ENCODE peak calls at places on chromosomes 5 and 9, in six cellular contexts. I is left ventricle myocardium inferior, P is prostate gland, C is psoas muscle, T is tibial nerve, V is heart right ventricle. E is an unnamed sample. For H3K4me1, the result is how much of the 10 kb centered on the place peaks cover.

GRCh38 chr5:59007460-59008063 is 424.7 kb downstream of the RAB3C start:
- DNase-seq in I (no peak), P (no peak), C (no peak), T (no peak), V (no peak), E (no peak)

GRCh38 chr5:75368391-75368790 is 31.4 kb downstream of the HMGCR start:
- DNase-seq in I (no peak), P (no peak), C (no peak), T (no peak), V (no peak), E (no peak)

GRCh38 chr9:127942152-127943010 is 4.7 kb upstream of the DPM2 start:
- DNase-seq in I (peak), P (peak), C (peak), T (no peak), V (peak), E (peak)

GRCh38 chr9:116094846-116095245 is 58.7 kb upstream of the PAPPA start:
- DNase-seq in I (no peak), P (no peak), C (no peak), T (no peak), V (no peak), E (no peak)

GRCh38 chr9:38066907-38067610 is 2.0 kb downstream of the SHB start:
- DNase-seq in I (peak), P (peak), C (peak), T (peak), V (peak), E (peak)

GRCh38 chr9:126906086-126906485 is 8.5 kb upstream of the RALGPS1 start:
- DNase-seq in I (no peak), P (no peak), C (no peak), T (no peak), V (no peak), E (no peak)

GRCh38 chr9:129023036-129023907 is 4.9 kb downstream of the SH3GLB2 start:
- DNase-seq in I (peak), P (no peak), C (peak), T (no peak), V (peak), E (no peak)

GRCh38 chr5:135194573-135195266 is 160.7 kb upstream of the PITX1 start:
- DNase-seq in I (no peak), P (no peak), C (no peak), T (no peak), V (no peak), E (no peak)

GRCh38 chr9:121842612-121842978 is 191.2 kb downstream of the DAB2IP start:
- DNase-seq in I (no peak), P (no peak), C (no peak), T (no peak), V (no peak), E (no peak)

GRCh38 chr5:78797945-78798731 is 149.6 kb upstream of the LHFPL2 start:
- DNase-seq in I (no peak), P (no peak), C (no peak), T (no peak), V (no peak), E (no peak)

GRCh38 chr5:51389582-51390463 is 6.6 kb downstream of the ISL1 start:
- DNase-seq in I (no peak), P (no peak), C (no peak), T (no peak), V (no peak), E (no peak)

GRCh38 chr5:126814721-126815404 is 37.9 kb downstream of the LMNB1 start:
- DNase-seq in I (no peak), P (no peak), C (no peak), T (no peak), V (no peak), E (no peak)

GRCh38 chr5:16521561-16522090 is 56.0 kb upstream of the ZNF622 start:
- DNase-seq in I (no peak), P (no peak), C (no peak), T (no peak), V (no peak), E (peak)

GRCh38 chr9:70979971-70980370 is 141.4 kb downstream of the TRPM3 start:
- DNase-seq in I (no peak), P (no peak), C (no peak), T (no peak), V (no peak), E (no peak)

GRCh38 chr9:16245756-16246440 is 624.6 kb downstream of the BNC2 start:
- DNase-seq in I (no peak), P (no peak), C (peak), T (no peak), V (no peak), E (no peak)

GRCh38 chr5:35598707-35599370 is 18.8 kb upstream of the SPEF2 start:
- DNase-seq in I (no peak), P (no peak), C (no peak), T (no peak), V (no peak), E (peak)

GRCh38 chr5:10866913-10867312 is 105.9 kb upstream of the DAP start:
- DNase-seq in I (no peak), P (no peak), C (no peak), T (no peak), V (no peak), E (no peak)

GRCh38 chr5:131974956-131975726 is 29.7 kb upstream of the MEIKIN start:
- DNase-seq in I (no peak), P (no peak), C (no peak), T (no peak), V (no peak), E (peak)

GRCh38 chr9:121398374-121398773 is 28.3 kb upstream of the STOM start:
- DNase-seq in I (no peak), P (peak), C (no peak), T (no peak), V (no peak), E (no peak)

GRCh38 chr9:126704157-126704941 is 90.6 kb downstream of the LMX1B start:
- DNase-seq in I (no peak), P (no peak), C (no peak), T (no peak), V (no peak), E (no peak)

GRCh38 chr5:128695791-128696520 is 157.9 kb upstream of the FBN2 start:
- DNase-seq in I (no peak), P (no peak), C (no peak), T (no peak), V (no peak), E (no peak)

GRCh38 chr9:33676746-33677505 is 118.4 kb upstream of the PRSS3 start:
- DNase-seq in I (peak), P (peak), C (peak), T (no peak), V (peak), E (peak)

GRCh38 chr5:64742411-64742810 is 26.1 kb downstream of the SREK1IP1 start:
- DNase-seq in I (no peak), P (no peak), C (no peak), T (no peak), V (no peak), E (no peak)

GRCh38 chr5:1244976-1245375 is 19.8 kb downstream of the SLC6A18 start:
- DNase-seq in I (no peak), P (no peak), C (no peak), T (no peak), V (no peak), E (no peak)

GRCh38 chr5:68554566-68555279 is 339.2 kb downstream of the PIK3R1 start:
- DNase-seq in I (peak), P (peak), C (peak), T (no peak), V (peak), E (peak)

GRCh38 chr5:24623018-24623417 is 21.8 kb downstream of the CDH10 start:
- DNase-seq in I (no peak), P (no peak), C (no peak), T (no peak), V (no peak), E (no peak)

GRCh38 chr5:81513982-81514381 is 120.0 kb upstream of the ACOT12 start:
- DNase-seq in I (no peak), P (no peak), C (no peak), T (no peak), V (no peak), E (no peak)

GRCh38 chr5:130323804-130324454 is 419.7 kb downstream of the CHSY3 start:
- DNase-seq in I (no peak), P (no peak), C (no peak), T (no peak), V (no peak), E (no peak)

GRCh38 chr5:134957920-134958608 is 9.6 kb upstream of the CATSPER3 start:
- DNase-seq in I (no peak), P (no peak), C (no peak), T (no peak), V (no peak), E (no peak)

GRCh38 chr5:159120446-159120845 is 20.7 kb upstream of the EBF1 start:
- DNase-seq in I (no peak), P (no peak), C (no peak), T (no peak), V (no peak), E (no peak)

GRCh38 chr9:75880556-75880955 is 9.9 kb upstream of the PCSK5 start:
- DNase-seq in I (no peak), P (no peak), C (no peak), T (no peak), V (no peak), E (no peak)

GRCh38 chr9:98778711-98779530 is 17.4 kb downstream of the ANKS6 start:
- DNase-seq in I (no peak), P (no peak), C (no peak), T (no peak), V (no peak), E (no peak)

GRCh38 chr9:127976943-127977871 is 3.6 kb downstream of the EEIG1 start:
- DNase-seq in I (no peak), P (no peak), C (no peak), T (no peak), V (no peak), E (peak)

GRCh38 chr5:177369050-177369912 is 11.6 kb downstream of the RGS14 start:
- DNase-seq in I (no peak), P (no peak), C (no peak), T (no peak), V (no peak), E (peak)

GRCh38 chr5:177531209-177531940 is 14.6 kb upstream of the DDX41 start:
- DNase-seq in I (no peak), P (no peak), C (no peak), T (no peak), V (no peak), E (no peak)

GRCh38 chr5:170249360-170249759 is 16.6 kb downstream of the C5orf58 start:
- DNase-seq in I (no peak), P (no peak), C (no peak), T (no peak), V (no peak), E (no peak)
- H3K4me1 ChIP-seq in I (under half), P (under half), C (under half), T (half or more), V (under half), E (under half)

DNA sequence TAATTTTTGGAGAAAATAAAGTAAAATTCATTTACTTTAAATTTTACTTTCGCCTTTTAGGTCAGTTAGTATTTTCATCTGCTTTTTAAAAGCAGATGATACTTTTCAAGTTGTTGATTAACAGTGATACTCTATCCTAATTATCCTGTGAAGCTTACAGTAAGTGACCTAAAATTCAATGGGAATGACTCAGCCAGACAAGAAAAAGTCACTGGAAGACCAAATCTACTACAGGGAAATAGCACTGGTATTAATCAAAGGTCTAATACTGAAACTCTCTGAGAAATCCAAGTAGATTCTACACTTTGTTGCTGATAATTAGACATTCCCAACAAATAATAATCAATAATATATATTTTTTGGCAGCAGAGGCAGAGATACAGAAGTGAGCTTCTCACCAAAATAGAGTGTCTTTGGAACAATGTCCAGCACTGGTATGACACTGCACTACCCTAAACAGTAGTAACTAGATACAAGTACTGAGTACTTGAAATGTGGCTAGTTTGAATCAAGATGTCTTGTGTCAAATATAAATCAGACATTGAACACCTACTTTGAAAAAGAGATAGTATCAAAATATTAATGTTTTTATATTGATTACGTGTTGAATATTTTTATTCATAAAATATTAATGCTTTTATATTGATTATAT is 22.8 kb upstream of the ELL2 start:
- DNase-seq in I (no peak), P (no peak), C (no peak), T (no peak), V (no peak), E (no peak)
- H3K4me3 ChIP-seq in I (no peak), P (no peak), C (no peak), T (no peak), V (no peak), E (no peak)

GRCh38 chr9:89523948-89524347 is 26.0 kb upstream of the SEMA4D start:
- DNase-seq in I (no peak), P (no peak), C (no peak), T (no peak), V (no peak), E (no peak)
- H3K4me1 ChIP-seq in I (under half), P (under half), C (under half), T (under half), V (under half), E (under half)

GRCh38 chr5:40606077-40606765 is 73.5 kb upstream of the PTGER4 start:
- DNase-seq in I (no peak), P (no peak), C (no peak), T (no peak), V (no peak), E (no peak)
- H3K4me3 ChIP-seq in I (peak), P (no peak), C (no peak), T (no peak), V (no peak), E (no peak)

DNA sequence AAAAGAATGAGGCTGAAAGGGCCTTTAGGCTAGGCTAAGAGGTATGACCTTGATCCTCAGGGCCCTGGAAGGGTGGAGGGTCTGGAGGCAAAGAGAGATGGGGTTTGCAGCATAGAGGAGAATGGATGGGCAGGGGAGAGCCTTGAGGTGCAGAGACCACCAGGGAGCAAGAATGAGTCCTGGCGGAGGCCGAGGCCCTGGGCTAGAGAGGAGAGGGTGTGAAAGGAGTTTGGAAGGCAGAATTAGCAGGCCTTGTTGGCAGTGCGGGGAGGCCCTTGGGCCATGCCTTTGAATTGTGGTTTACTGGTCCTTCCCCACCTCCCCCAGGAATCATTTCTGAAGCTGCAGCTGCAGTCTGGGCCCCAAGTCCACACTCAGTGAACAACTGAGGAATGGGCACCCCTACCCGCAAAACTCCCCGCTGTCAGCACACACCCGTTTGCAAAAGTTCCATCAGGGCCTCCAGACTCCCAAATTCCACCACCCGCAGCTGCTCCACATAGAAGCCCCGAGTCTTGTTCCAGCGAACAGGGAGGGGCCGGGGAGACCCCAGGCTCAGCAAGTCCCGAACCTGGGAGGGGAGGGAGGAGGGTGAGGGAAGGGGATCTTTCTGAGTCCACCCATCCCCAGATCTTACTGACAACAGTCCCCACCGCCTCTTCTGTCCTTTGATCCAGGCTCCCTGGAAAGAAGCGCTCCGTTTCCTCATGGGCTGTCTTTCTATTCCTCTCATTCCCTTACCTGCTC is 2.1 kb downstream of the KIF12 start:
- DNase-seq in I (no peak), P (no peak), C (no peak), T (no peak), V (no peak), E (no peak)
- H3K4me1 ChIP-seq in I (under half), P (under half), C (under half), T (under half), V (under half), E (under half)

DNA sequence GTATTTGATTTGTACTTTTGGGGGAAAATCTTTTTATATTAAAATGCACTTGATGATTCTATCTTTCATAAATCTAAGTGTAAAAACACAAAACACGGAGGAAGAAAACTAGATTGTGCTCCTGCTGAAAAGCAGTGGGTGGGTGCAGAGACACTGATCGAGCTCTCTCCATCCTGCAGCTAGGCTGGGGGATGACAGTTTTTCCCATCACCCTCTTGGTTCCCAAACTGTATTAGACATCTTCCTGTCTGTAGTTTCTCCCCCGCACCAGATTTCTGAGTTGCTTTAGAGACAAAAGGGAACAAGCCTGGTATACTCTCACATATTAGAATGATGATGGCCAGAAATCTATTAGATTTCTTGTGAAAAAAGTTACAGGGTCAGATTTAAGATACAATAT is 99.6 kb downstream of the FAM114A2 start:
- DNase-seq in I (no peak), P (no peak), C (no peak), T (no peak), V (no peak), E (no peak)
- H3K4me3 ChIP-seq in I (no peak), P (no peak), C (no peak), T (no peak), V (no peak), E (no peak)

GRCh38 chr9:89496645-89497044 is 1.3 kb downstream of the SEMA4D start:
- DNase-seq in I (no peak), P (no peak), C (no peak), T (peak), V (no peak), E (peak)
- H3K4me1 ChIP-seq in I (under half), P (under half), C (under half), T (half or more), V (under half), E (under half)

GRCh38 chr9:109780453-109781033 is 545 bp downstream of the PALM2AKAP2 start:
- DNase-seq in I (no peak), P (no peak), C (peak), T (no peak), V (no peak), E (peak)

GRCh38 chr9:109776391-109776790 is 3.6 kb upstream of the PALM2AKAP2 start:
- DNase-seq in I (no peak), P (no peak), C (no peak), T (no peak), V (no peak), E (no peak)

GRCh38 chr9:109781086-109781485 is 1.1 kb downstream of the PALM2AKAP2 start:
- DNase-seq in I (no peak), P (no peak), C (no peak), T (no peak), V (no peak), E (no peak)

GRCh38 chr9:109781541-109782197 is 1.7 kb downstream of the PALM2AKAP2 start:
- DNase-seq in I (no peak), P (no peak), C (no peak), T (no peak), V (no peak), E (no peak)

GRCh38 chr9:109779711-109780452 is at the start of gene PALM2AKAP2:
- DNase-seq in I (peak), P (peak), C (peak), T (no peak), V (peak), E (peak)
- H3K4me3 ChIP-seq in I (peak), P (peak), C (peak), T (peak), V (peak), E (no peak)

GRCh38 chr5:67043789-67044511 is 152.6 kb downstream of the CD180 start:
- DNase-seq in I (no peak), P (no peak), C (no peak), T (no peak), V (no peak), E (no peak)

GRCh38 chr5:67037171-67037570 is 159.4 kb downstream of the CD180 start:
- DNase-seq in I (no peak), P (no peak), C (no peak), T (no peak), V (no peak), E (no peak)

GRCh38 chr5:67042586-67043133 is 153.9 kb downstream of the CD180 start:
- DNase-seq in I (no peak), P (no peak), C (no peak), T (no peak), V (no peak), E (no peak)

GRCh38 chr5:67035098-67035740 is 161.4 kb downstream of the CD180 start:
- DNase-seq in I (no peak), P (no peak), C (no peak), T (no peak), V (no peak), E (no peak)

DNA sequence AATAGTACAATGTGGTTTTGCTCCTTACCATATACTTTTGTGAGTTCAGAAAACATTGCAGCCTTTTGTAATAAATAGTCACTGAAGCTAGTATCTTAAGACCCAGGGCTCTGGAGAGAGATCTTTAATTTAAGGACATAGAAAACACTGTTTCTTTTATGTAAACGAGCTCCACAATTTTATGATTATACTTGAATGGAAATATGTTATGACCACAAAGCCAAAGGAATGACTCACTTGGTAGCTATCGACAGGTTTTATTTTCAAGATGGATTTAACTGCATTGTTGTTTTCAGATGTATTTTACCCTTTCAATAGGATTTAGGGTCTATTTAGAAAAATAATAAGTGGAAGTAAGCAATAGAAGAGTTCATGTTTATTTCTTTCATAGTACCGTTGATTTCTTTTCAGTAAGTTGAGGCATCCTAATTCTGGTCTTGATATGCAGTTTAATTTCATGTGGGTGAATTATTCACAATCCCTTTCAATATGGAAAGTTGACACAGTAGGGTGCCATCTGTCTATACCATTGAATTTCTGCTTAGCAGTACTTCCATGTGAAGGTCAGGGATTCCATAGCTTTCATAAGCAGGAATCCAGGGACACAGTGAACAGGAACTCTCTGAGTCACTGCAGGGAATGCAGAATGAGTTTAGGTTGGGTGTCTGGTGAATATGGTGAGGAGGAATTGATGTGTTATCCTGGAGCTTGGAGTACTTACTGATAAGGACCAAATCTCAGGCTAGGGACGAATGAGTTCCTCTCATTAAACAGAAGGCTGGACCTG is 157.6 kb downstream of the CD180 start:
- DNase-seq in I (no peak), P (no peak), C (no peak), T (no peak), V (no peak), E (no peak)
- H3K4me1 ChIP-seq in I (half or more), P (under half), C (half or more), T (under half), V (half or more), E (under half)